ENCODE peak calls at places on chromosomes 3 and 15, in nine cellular contexts. K is upper lobe of left lung, N is HL-60, O is Panc1, A is SK-N-SH, G is transverse colon, L is sigmoid colon, R is stomach, Y is HCT116. Z is an unnamed sample.

GRCh38 chr3:16150285-16150684 is 24.2 kb upstream of the GALNT15 start:
- DNase-seq in G (no peak), N (no peak), L (no peak), R (no peak), A (no peak), Y (no peak), K (no peak), O (no peak), Z (no peak)

GRCh38 chr3:4633078-4634004 is 140.2 kb downstream of the ITPR1 start:
- DNase-seq in O (peak), K (no peak), N (no peak), A (peak), G (no peak), Y (peak), R (no peak), L (no peak), Z (no peak)

GRCh38 chr3:80052271-80052670 is 284.5 kb upstream of the ROBO1 start:
- DNase-seq in K (peak), R (no peak), L (no peak), O (no peak), Y (no peak), N (no peak), A (no peak), G (no peak), Z (no peak)

GRCh38 chr3:170511371-170511770 is 74.5 kb downstream of the SLC7A14 start:
- DNase-seq in R (no peak), Y (no peak), N (no peak), G (no peak), L (no peak), A (no peak), K (no peak), O (no peak), Z (no peak)

GRCh38 chr3:77467702-77468407 is 428.0 kb downstream of the ROBO2 start:
- DNase-seq in A (no peak), N (no peak), L (peak), G (no peak), R (peak), K (no peak), O (no peak), Y (no peak), Z (no peak)

GRCh38 chr3:188152660-188153497 is 1.1 kb upstream of the LPP start:
- DNase-seq in Y (no peak), N (peak), A (peak), G (peak), K (peak), R (peak), L (peak), O (no peak), Z (peak)

GRCh38 chr3:46701211-46701939 is at the start of gene TMIE:
- DNase-seq in N (no peak), O (no peak), G (no peak), R (no peak), L (no peak), A (peak), K (peak), Y (no peak), Z (no peak)

GRCh38 chr3:194280777-194281176 is 70.4 kb downstream of the CPN2 start:
- DNase-seq in G (no peak), A (no peak), R (no peak), K (no peak), Y (no peak), L (peak), O (no peak), N (no peak), Z (peak)

GRCh38 chr15:84747423-84748273 is 744 bp upstream of the ZNF592 start:
- DNase-seq in N (peak), R (peak), A (no peak), Y (no peak), L (peak), G (peak), K (peak), O (no peak), Z (peak)

GRCh38 chr3:50323614-50324199 is 1.2 kb upstream of the HYAL2 start:
- DNase-seq in Y (no peak), R (no peak), N (no peak), K (no peak), L (no peak), G (no peak), A (no peak), O (no peak), Z (no peak)
- TF ChIP-seq POLR2AphosphoS5 in Y (no peak), R (peak), N (peak), K (peak), L (peak), G (no peak), A (peak), O (no peak), Z (peak)

GRCh38 chr15:99474981-99475753 is 90.6 kb upstream of the MEF2A start:
- DNase-seq in R (no peak), L (peak), K (peak), A (no peak), Y (no peak), G (no peak), O (no peak), N (no peak), Z (no peak)

GRCh38 chr15:99477745-99478525 is 87.8 kb upstream of the MEF2A start:
- DNase-seq in L (no peak), A (no peak), Y (no peak), K (peak), R (no peak), O (no peak), N (peak), G (no peak), Z (no peak)

GRCh38 chr15:99475754-99476412 is 89.9 kb upstream of the MEF2A start:
- DNase-seq in A (no peak), N (no peak), K (no peak), O (no peak), R (no peak), G (no peak), L (peak), Y (no peak), Z (no peak)

GRCh38 chr15:99474041-99474906 is 91.5 kb upstream of the MEF2A start:
- DNase-seq in L (peak), O (no peak), N (no peak), R (no peak), G (peak), A (no peak), Y (no peak), K (peak), Z (no peak)

GRCh38 chr15:99476413-99477222 is 89.2 kb upstream of the MEF2A start:
- DNase-seq in L (peak), Y (no peak), G (peak), N (peak), A (peak), R (peak), O (peak), K (peak), Z (peak)
- TF ChIP-seq POLR2AphosphoS5 in L (peak), Y (no peak), G (peak), N (peak), A (peak), R (peak), O (no peak), K (peak), Z (no peak)

DNA sequence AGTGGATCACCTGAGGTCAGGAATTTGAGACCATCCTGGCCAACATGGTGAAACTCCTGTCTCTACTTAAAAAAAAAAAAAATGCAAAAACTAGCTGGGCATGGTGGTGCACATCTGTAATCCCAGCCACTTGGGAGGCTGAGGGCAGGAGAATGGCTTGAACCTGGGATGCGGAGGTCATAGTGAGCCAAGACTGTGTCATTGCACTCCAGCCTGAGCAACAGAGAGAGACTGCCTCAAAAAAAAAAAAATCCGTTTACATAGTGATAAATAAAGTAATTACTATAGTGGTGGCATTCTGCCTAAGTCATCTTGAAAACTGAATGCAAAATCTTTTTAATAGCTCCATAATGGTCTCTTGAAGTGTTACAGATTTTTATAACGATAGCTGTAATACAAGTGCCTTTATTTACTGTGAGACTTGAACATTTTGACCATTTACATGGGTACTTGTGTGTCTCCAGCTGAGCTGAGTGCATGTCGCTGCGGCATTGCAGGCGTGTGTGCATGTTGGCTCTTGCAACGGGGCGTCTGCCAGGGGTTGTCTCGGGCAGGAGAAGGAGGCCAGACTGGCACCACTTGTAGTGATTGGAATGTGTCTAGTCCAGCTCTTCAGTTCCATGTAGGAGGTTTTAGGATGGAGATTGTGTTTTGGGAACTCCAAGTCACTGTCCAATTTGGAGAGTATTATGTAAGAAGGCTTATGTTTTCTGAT is 111.9 kb downstream of the IGF1R start:
- DNase-seq in N (no peak), A (no peak), Y (no peak), G (no peak), K (peak), R (peak), L (peak), O (no peak), Z (peak)
- TF ChIP-seq POLR2AphosphoS5 in N (no peak), A (no peak), Y (no peak), G (no peak), K (no peak), R (no peak), L (no peak), O (no peak), Z (no peak)

DNA sequence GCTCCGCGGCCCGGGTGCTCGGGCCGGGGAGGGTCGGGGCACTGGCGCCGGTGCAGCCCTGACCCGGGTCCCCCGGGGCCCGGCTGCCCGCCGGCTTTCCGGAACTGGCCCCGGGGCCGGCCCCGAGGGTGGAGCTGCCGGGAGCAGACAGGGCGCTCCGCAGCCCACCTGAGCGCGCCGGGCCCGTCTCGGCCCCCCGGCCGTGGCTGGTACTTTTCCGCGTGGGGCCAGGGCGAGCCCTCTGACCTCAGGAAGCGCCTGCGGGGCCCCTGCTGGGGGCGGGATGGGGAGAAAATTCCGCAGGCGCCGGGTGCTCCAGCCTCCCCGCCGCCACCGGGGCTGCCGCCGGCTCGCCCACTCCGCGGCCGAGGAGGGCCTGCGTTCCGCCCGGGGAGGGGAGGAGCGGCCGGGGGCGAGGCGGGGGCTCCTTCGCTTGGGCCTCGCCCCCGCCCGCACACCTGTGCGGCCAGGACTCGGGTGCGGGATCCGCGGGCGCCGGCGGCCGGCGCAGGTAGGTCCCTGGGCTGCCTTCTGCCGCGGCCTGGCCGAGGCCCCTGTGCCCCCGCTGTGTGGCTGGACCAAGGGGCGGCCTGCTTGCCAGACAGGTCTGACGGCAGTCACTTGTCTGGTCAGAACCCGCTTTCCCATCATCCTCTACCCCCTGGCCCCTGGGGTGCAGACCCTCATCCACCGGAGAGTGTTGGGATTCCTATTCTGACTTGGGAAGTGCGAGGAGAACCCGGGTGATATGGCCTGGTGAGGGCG is 3.5 kb downstream of the FURIN start:
- DNase-seq in K (peak), O (no peak), G (peak), Y (no peak), L (no peak), R (no peak), N (no peak), A (peak), Z (no peak)
- TF ChIP-seq POLR2AphosphoS5 in K (no peak), O (no peak), G (no peak), Y (no peak), L (no peak), R (no peak), N (no peak), A (no peak), Z (no peak)

GRCh38 chr15:92898988-92899909 is 875 bp upstream of the CHD2 start:
- DNase-seq in R (no peak), K (no peak), A (no peak), Y (peak), L (no peak), G (no peak), O (no peak), N (no peak), Z (no peak)
- TF ChIP-seq POLR2AphosphoS5 in R (no peak), K (no peak), A (no peak), Y (no peak), L (no peak), G (no peak), O (no peak), N (no peak), Z (no peak)

DNA sequence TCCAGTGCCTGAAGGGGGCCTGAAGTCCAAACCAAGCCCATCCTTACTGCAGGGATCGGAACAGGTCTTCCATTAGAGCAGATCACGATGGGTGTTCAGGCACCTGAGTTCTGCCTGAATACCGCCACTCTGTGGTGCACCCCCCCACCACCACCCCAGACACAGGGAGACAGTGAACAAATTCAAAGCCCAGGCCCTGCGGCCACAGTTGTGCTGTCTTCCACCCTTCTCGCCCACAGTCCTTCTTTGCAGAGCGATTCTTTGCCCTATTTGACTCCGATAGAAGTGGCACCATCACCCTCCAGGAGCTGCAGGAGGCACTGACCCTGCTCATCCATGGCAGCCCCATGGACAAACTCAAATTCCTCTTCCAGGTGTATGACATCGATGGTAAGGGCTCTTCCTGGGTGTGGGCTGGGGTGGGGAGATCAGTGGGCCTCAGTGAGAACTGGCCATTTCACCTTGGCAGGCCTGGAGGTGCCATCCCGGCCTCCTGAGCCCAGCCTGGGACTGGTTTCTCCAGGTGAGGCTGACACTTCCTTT is 13.6 kb downstream of the NOX5 start:
- DNase-seq in A (no peak), G (no peak), N (no peak), R (no peak), O (no peak), K (no peak), Y (no peak), L (no peak), Z (no peak)
- TF ChIP-seq POLR2AphosphoS5 in A (no peak), G (no peak), N (no peak), R (no peak), O (no peak), K (no peak), Y (no peak), L (no peak), Z (no peak)

DNA sequence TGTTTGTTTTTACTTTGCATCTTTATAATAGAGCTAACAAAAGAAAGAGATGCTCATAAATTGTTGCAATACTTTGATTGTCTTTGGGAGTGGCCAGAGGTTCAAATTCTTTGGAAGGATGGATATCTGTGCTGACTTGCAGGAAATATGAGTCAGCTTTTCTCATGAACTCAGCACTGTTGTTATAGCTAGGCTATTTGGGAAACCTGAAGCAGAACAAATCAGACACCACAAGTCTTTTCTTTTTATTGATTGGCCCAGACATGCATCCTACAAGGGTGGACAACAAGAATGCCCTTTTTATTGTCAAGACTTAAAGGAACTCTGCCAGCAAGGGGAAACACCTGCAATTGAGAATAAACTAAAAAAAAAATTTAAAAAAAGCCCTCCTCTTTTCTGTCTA is 4.5 kb upstream of the DENND4A start:
- DNase-seq in R (no peak), L (no peak), N (no peak), G (no peak), O (no peak), Y (no peak), K (no peak), A (no peak), Z (no peak)
- TF ChIP-seq POLR2AphosphoS5 in R (no peak), L (no peak), N (no peak), G (no peak), O (no peak), Y (no peak), K (no peak), A (no peak), Z (no peak)

DNA sequence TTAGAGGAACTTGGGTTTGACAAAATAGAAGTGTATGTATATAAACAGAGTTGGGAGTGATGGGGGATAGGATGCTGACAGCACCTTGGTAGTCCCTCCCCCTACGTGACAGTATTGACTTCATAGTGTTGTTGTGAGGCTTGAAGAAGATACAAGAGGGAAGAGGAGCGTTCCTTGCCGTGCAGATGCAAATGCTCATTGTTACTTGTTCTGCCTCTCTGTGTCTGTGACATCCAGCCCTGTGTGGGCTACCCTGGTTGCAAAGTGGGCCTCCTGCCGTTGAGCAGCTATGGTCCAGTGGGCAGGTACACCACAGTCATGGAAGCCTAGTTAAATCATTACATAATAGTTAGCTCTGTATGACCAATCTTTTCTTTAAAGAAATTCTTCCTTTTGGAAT is 45.0 kb downstream of the SMAD3 start:
- DNase-seq in A (no peak), N (no peak), R (no peak), K (no peak), G (no peak), L (no peak), O (no peak), Y (no peak), Z (no peak)
- TF ChIP-seq POLR2AphosphoS5 in A (no peak), N (no peak), R (no peak), K (no peak), G (no peak), L (no peak), O (no peak), Y (no peak), Z (no peak)

GRCh38 chr3:99384596-99384995 is 253.8 kb upstream of the COL8A1 start:
- DNase-seq in K (no peak), R (no peak), A (no peak), N (no peak), L (no peak), O (no peak), G (no peak), Y (no peak), Z (no peak)
- TF ChIP-seq POLR2AphosphoS5 in K (no peak), R (no peak), A (no peak), N (no peak), L (no peak), O (no peak), G (no peak), Y (no peak), Z (no peak)